ENCODE peak calls at places on chromosomes 16 and 17, in six cellular contexts. A is activated CD8-positive, alpha-beta memory T cell treated with anti-CD3 and anti-CD28 coated beads, Interleukin-2, amount 50 U/mL, for 48 hours; R is effector memory CD8-positive, alpha-beta T cell; F is central memory CD8-positive, alpha-beta T cell; Y is dermis blood vessel endothelial cell; W is RWPE1. U is an unnamed sample.
A peak's percentile ranks its signal among the peaks of the same experiment; 100 is the strongest.

GRCh38 chr17:39461911-39462641 is 790 bp downstream of the CDK12 start:
- DNase-seq in A (no peak), R (peak; percentile 7), F (no peak), Y (peak; percentile 58), W (peak; percentile 83), U (peak; percentile 39)

GRCh38 chr17:47603830-47604229 is 45.9 kb upstream of the KPNB1 start:
- DNase-seq in A (no peak), R (no peak), F (no peak), Y (no peak), W (no peak), U (no peak)

GRCh38 chr17:29867643-29868181 is 62.3 kb downstream of the SSH2 start:
- DNase-seq in A (no peak), R (no peak), F (no peak), Y (peak; percentile 52), W (no peak), U (peak; percentile 29)

GRCh38 chr16:53041196-53041977 is 11.3 kb downstream of the CHD9NB start:
- DNase-seq in A (no peak), R (no peak), F (no peak), Y (peak; percentile 87), W (peak; percentile 81), U (peak; percentile 16)

GRCh38 chr16:15900357-15900756 is 12.0 kb upstream of the CEP20 start:
- DNase-seq in A (no peak), R (no peak), F (no peak), Y (no peak), W (no peak), U (no peak)

GRCh38 chr17:19541445-19541844 is 7.8 kb downstream of the SLC47A1 start:
- DNase-seq in A (no peak), R (no peak), F (no peak), Y (no peak), W (no peak), U (no peak)

GRCh38 chr17:43982171-43982570 is 22.3 kb upstream of the NAGS start:
- DNase-seq in A (no peak), R (no peak), F (no peak), Y (no peak), W (no peak), U (no peak)

GRCh38 chr17:28969706-28970393 is 18.5 kb upstream of the PHF12 start:
- DNase-seq in A (no peak), R (no peak), F (no peak), Y (no peak), W (no peak), U (no peak)

GRCh38 chr17:39634384-39634871 is 2.5 kb upstream of the STARD3 start:
- DNase-seq in A (no peak), R (no peak), F (no peak), Y (peak; percentile 69), W (peak; percentile 58), U (peak; percentile 76)

GRCh38 chr17:82804442-82805191 is 35.2 kb downstream of the ZNF750 start:
- DNase-seq in A (no peak), R (no peak), F (no peak), Y (no peak), W (no peak), U (no peak)

GRCh38 chr17:38579934-38580333 is 25.8 kb downstream of the SRCIN1 start:
- DNase-seq in A (peak; percentile 68), R (no peak), F (no peak), Y (peak; percentile 60), W (peak; percentile 72), U (peak; percentile 91)

GRCh38 chr16:85262558-85263196 is 150.4 kb upstream of the CIBAR2 start:
- DNase-seq in A (no peak), R (no peak), F (no peak), Y (no peak), W (no peak), U (no peak)

GRCh38 chr17:64155751-64156544 is 26.0 kb upstream of the ERN1 start:
- DNase-seq in A (no peak), R (no peak), F (no peak), Y (peak; percentile 77), W (no peak), U (peak; percentile 49)

GRCh38 chr17:8057691-8058114 is 18.8 kb downstream of the ALOX15B start:
- DNase-seq in A (no peak), R (peak; percentile 53), F (no peak), Y (peak; percentile 88), W (peak; percentile 82), U (peak; percentile 77)

GRCh38 chr16:61829631-61830030 is 206.6 kb downstream of the CDH8 start:
- DNase-seq in A (no peak), R (no peak), F (no peak), Y (no peak), W (no peak), U (no peak)

GRCh38 chr17:79919164-79919585 is 79.9 kb upstream of the CBX4 start:
- DNase-seq in A (no peak), R (no peak), F (no peak), Y (peak; percentile 50), W (peak; percentile 80), U (peak; percentile 97)

GRCh38 chr17:35116845-35117244 is 2.8 kb downstream of the RAD51D start:
- DNase-seq in A (no peak), R (no peak), F (no peak), Y (no peak), W (no peak), U (no peak)

GRCh38 chr16:66441586-66442375 is 14.7 kb downstream of the BEAN1 start:
- DNase-seq in A (peak; percentile 26), R (no peak), F (no peak), Y (no peak), W (no peak), U (no peak)

GRCh38 chr17:75872434-75873351 is 5.7 kb downstream of the TRIM47 start:
- DNase-seq in A (no peak), R (peak; percentile 45), F (peak; percentile 35), Y (peak; percentile 96), W (peak; percentile 80), U (peak; percentile 86)

GRCh38 chr16:27083861-27084261 is 17.1 kb downstream of the C16orf82 start:
- DNase-seq in A (no peak), R (no peak), F (no peak), Y (no peak), W (peak; percentile 29), U (no peak)

GRCh38 chr16:4594433-4595410 is 20.0 kb downstream of the UBALD1 start:
- DNase-seq in A (no peak), R (no peak), F (no peak), Y (no peak), W (no peak), U (no peak)

GRCh38 chr17:4127555-4127954 is 15.3 kb downstream of the ZZEF1 start:
- DNase-seq in A (no peak), R (no peak), F (no peak), Y (no peak), W (no peak), U (no peak)

GRCh38 chr16:55120408-55120807 is 189.7 kb downstream of the IRX5 start:
- DNase-seq in A (no peak), R (no peak), F (no peak), Y (no peak), W (no peak), U (peak; percentile 4)

GRCh38 chr17:73613947-73614655 is 30.1 kb downstream of the SDK2 start:
- DNase-seq in A (no peak), R (no peak), F (no peak), Y (no peak), W (no peak), U (no peak)

GRCh38 chr16:77788196-77789084 is at the start of gene VAT1L:
- DNase-seq in A (peak; percentile 50), R (no peak), F (no peak), Y (peak; percentile 72), W (no peak), U (no peak)

GRCh38 chr17:57330587-57330986 is 74.3 kb downstream of the MSI2 start:
- DNase-seq in A (no peak), R (no peak), F (no peak), Y (no peak), W (no peak), U (no peak)

GRCh38 chr17:33292184-33292980 is 713 bp downstream of the ASIC2 start:
- DNase-seq in A (no peak), R (no peak), F (no peak), Y (peak; percentile 10), W (peak; percentile 6), U (no peak)

GRCh38 chr16:87724490-87725291 is 41.1 kb downstream of the KLHDC4 start:
- DNase-seq in A (no peak), R (peak; percentile 25), F (no peak), Y (peak; percentile 58), W (no peak), U (no peak)

GRCh38 chr16:180921-181667 is 835 bp downstream of the HBQ1 start:
- DNase-seq in A (peak; percentile 99), R (peak; percentile 84), F (peak; percentile 88), Y (peak; percentile 80), W (peak; percentile 78), U (peak; percentile 82)

U was measured in HT-29.